ENCODE peak calls at places on chromosomes 11 and 22, in nine cellular contexts. G is cardiac muscle cell, K is GM23248, D is fibroblast of lung, S is spleen, U is neural progenitor cell, F is transverse colon, Z is neuronal stem cell, A is adrenal gland. Y is an unnamed sample. For H3K4me1, the result is how much of the 10 kb centered on the place peaks cover.

GRCh38 chr22:32080904-32081303 is 37.8 kb downstream of the SLC5A1 start:
- DNase-seq in S (no peak), G (peak), D (peak), U (peak), Z (peak), F (peak), A (peak), K (peak), Y (no peak)

GRCh38 chr11:64164392-64165312 is 1.3 kb downstream of the MACROD1 start:
- DNase-seq in Z (no peak), K (peak), D (no peak), F (peak), S (no peak), U (peak), G (peak), A (no peak), Y (no peak)

GRCh38 chr11:123195182-123196059 is at the start of gene CLMP:
- DNase-seq in K (peak), G (peak), S (no peak), D (peak), A (peak), U (peak), Z (no peak), F (peak), Y (peak)

GRCh38 chr11:32659672-32660071 is 76.0 kb downstream of the EIF3M start:
- DNase-seq in A (no peak), F (no peak), K (peak), Z (no peak), D (no peak), S (no peak), U (no peak), G (no peak), Y (no peak)

GRCh38 chr22:24730864-24731263 is 43.7 kb downstream of the PIWIL3 start:
- DNase-seq in F (no peak), G (no peak), K (no peak), A (no peak), Z (no peak), U (peak), D (no peak), S (no peak), Y (no peak)

GRCh38 chr22:30689622-30690021 is 5.1 kb upstream of the OSBP2 start:
- DNase-seq in U (no peak), Z (no peak), A (no peak), D (no peak), S (no peak), K (no peak), F (no peak), G (no peak), Y (no peak)

GRCh38 chr22:33883561-33883960 is 36.7 kb downstream of the LARGE1 start:
- DNase-seq in D (no peak), K (no peak), G (no peak), A (no peak), F (no peak), Z (no peak), U (no peak), S (no peak), Y (no peak)

GRCh38 chr11:88603499-88603898 is 266.0 kb upstream of the CTSC start:
- DNase-seq in K (peak), A (no peak), U (no peak), G (no peak), S (no peak), F (no peak), D (peak), Z (no peak), Y (no peak)

GRCh38 chr11:130144129-130144528 is 15.5 kb upstream of the ST14 start:
- DNase-seq in Z (no peak), D (no peak), S (no peak), A (no peak), K (no peak), U (no peak), G (no peak), F (peak), Y (no peak)

GRCh38 chr11:93034640-93035039 is 65.2 kb downstream of the MTNR1B start:
- DNase-seq in A (no peak), F (no peak), U (no peak), K (no peak), S (no peak), G (no peak), Z (no peak), D (no peak), Y (no peak)

GRCh38 chr22:21100149-21101032 is 54.6 kb downstream of the LRRC74B start:
- DNase-seq in Z (no peak), D (no peak), F (no peak), U (no peak), K (peak), G (no peak), A (no peak), S (no peak), Y (no peak)

GRCh38 chr11:27864046-27865025 is 164.1 kb upstream of the BDNF start:
- DNase-seq in K (no peak), D (no peak), A (no peak), U (peak), Z (peak), F (peak), G (no peak), S (no peak), Y (no peak)

GRCh38 chr22:39710380-39711117 is 140.0 kb downstream of the CACNA1I start:
- DNase-seq in A (peak), D (peak), G (no peak), Z (no peak), S (no peak), F (no peak), K (no peak), U (no peak), Y (no peak)

GRCh38 chr22:22099833-22100812 is 117.5 kb upstream of the TOP3B start:
- DNase-seq in A (no peak), U (peak), S (no peak), Z (no peak), D (no peak), K (peak), G (no peak), F (no peak), Y (no peak)

GRCh38 chr22:39996732-39997131 is 2.0 kb downstream of the FAM83F start:
- DNase-seq in G (no peak), F (no peak), K (no peak), D (no peak), S (no peak), U (no peak), A (no peak), Z (no peak), Y (no peak)

GRCh38 chr11:35683728-35684339 is 21.3 kb downstream of the TRIM44 start:
- DNase-seq in D (peak), F (no peak), S (no peak), A (no peak), U (no peak), Z (no peak), K (peak), G (no peak), Y (no peak)

GRCh38 chr11:102220728-102221467 is 96.4 kb upstream of the BIRC3 start:
- DNase-seq in Z (no peak), S (no peak), K (peak), F (no peak), G (no peak), A (no peak), U (no peak), D (peak), Y (no peak)

GRCh38 chr11:14916403-14916802 is 24.4 kb upstream of the CYP2R1 start:
- DNase-seq in G (no peak), Z (no peak), D (no peak), S (no peak), U (no peak), A (no peak), K (no peak), F (no peak), Y (no peak)

GRCh38 chr11:93652161-93652597 is 9.3 kb upstream of the CEP295 start:
- DNase-seq in K (peak), Z (peak), G (peak), S (no peak), U (peak), A (peak), D (peak), F (no peak), Y (no peak)

GRCh38 chr11:67404515-67405195 is 772 bp downstream of the TBC1D10C start:
- DNase-seq in Z (no peak), S (peak), A (no peak), D (no peak), K (no peak), F (no peak), U (no peak), G (no peak), Y (no peak)

GRCh38 chr22:24592846-24593809 is at the start of gene LRRC75B:
- DNase-seq in A (peak), G (peak), D (peak), S (peak), F (peak), Z (peak), U (peak), K (peak), Y (peak)

GRCh38 chr11:79670846-79671245 is 230.0 kb upstream of the TENM4 start:
- DNase-seq in U (no peak), A (no peak), G (no peak), K (no peak), D (no peak), S (no peak), Z (no peak), F (no peak), Y (no peak)

GRCh38 chr22:31097941-31098632 is 9.3 kb downstream of the SELENOM start:
- DNase-seq in U (no peak), A (no peak), S (no peak), F (no peak), K (no peak), G (no peak), D (no peak), Z (no peak), Y (no peak)

GRCh38 chr22:37222440-37222971 is 10.2 kb upstream of the SSTR3 start:
- DNase-seq in G (no peak), K (no peak), U (no peak), Z (no peak), A (no peak), F (peak), D (no peak), S (peak), Y (no peak)

GRCh38 chr11:128271401-128271800 is 316.0 kb downstream of the ETS1 start:
- DNase-seq in A (no peak), Z (no peak), K (no peak), D (no peak), S (no peak), U (no peak), G (no peak), F (no peak), Y (no peak)

GRCh38 chr22:30305519-30305905 is 16.2 kb upstream of the CASTOR1 start:
- DNase-seq in G (no peak), D (no peak), U (no peak), F (peak), S (peak), Z (no peak), K (peak), A (peak), Y (no peak)

GRCh38 chr11:60589611-60590010 is 74.4 kb downstream of the MS4A13 start:
- DNase-seq in F (no peak), S (no peak), U (no peak), G (no peak), A (no peak), Z (no peak), K (no peak), D (no peak), Y (no peak)

GRCh38 chr22:43749473-43749872 is 62.6 kb downstream of the EFCAB6 start:
- DNase-seq in Z (no peak), A (no peak), S (no peak), G (no peak), U (peak), K (no peak), D (no peak), F (no peak), Y (no peak)

GRCh38 chr11:114059984-114060401 is 482 bp downstream of the ZBTB16 start:
- DNase-seq in S (no peak), G (peak), K (peak), Z (no peak), F (peak), D (peak), A (peak), U (peak), Y (no peak)

GRCh38 chr11:71106671-71107070 is 145.7 kb downstream of the SHANK2 start:
- DNase-seq in S (peak), F (no peak), G (no peak), D (no peak), U (no peak), Z (no peak), A (no peak), K (no peak), Y (no peak)

GRCh38 chr11:103944251-103944944 is 92.0 kb upstream of the DDI1 start:
- DNase-seq in U (no peak), S (no peak), D (no peak), G (no peak), K (no peak), A (no peak), F (no peak), Z (no peak), Y (no peak)

GRCh38 chr22:39289445-39290247 is 29.8 kb downstream of the RPL3 start:
- DNase-seq in U (no peak), K (no peak), A (no peak), F (no peak), D (no peak), S (peak), G (no peak), Z (no peak), Y (no peak)

GRCh38 chr11:111934301-111934700 is 2.8 kb upstream of the DIXDC1 start:
- DNase-seq in G (no peak), D (no peak), Z (no peak), A (no peak), F (no peak), U (no peak), K (no peak), S (no peak), Y (peak)

GRCh38 chr11:60974726-60975125 is 3.2 kb downstream of the CD6 start:
- DNase-seq in S (no peak), A (no peak), F (no peak), K (no peak), U (no peak), D (no peak), Z (no peak), G (no peak), Y (no peak)

GRCh38 chr22:33864723-33865130 is 55.5 kb downstream of the LARGE1 start:
- DNase-seq in Z (no peak), K (peak), S (no peak), D (peak), G (no peak), F (peak), U (no peak), A (no peak), Y (no peak)

GRCh38 chr11:46108752-46109151 is 12.5 kb downstream of the PHF21A start:
- DNase-seq in A (no peak), G (no peak), U (no peak), K (no peak), S (no peak), F (no peak), Z (no peak), D (no peak), Y (no peak)
- H3K27ac ChIP-seq in A (no peak), G (no peak), U (no peak), K (no peak), S (no peak), F (no peak), Z (no peak), D (no peak), Y (no peak)

DNA sequence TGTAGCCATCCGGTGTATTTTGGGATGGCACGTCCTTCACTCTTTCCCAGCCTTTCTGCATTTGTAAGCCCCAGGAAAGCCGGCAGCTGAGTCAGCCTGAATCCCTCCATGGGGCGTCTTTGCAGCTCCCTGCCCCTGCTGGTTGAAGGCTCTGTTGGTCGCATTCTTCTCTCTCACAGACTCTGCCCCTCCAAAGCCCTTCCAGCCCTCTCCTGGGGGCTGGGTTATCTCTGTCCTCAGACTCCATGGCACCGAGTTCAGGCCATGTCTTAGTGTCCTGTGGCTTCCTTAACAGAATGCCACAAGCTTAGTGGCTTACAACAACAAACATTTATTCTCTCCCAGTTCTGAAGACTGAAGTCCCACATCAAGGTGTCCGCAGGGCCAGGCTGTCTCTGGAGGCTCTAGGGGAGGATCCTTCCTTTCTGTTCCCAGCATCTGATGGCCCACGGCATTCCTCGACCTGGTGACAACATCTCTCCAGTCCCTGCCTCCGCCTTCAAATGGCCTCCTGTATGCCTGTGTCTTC is 62.2 kb downstream of the BCR start:
- DNase-seq in K (no peak), U (peak), A (no peak), S (no peak), G (peak), D (no peak), Z (peak), F (no peak), Y (no peak)
- H3K4me3 ChIP-seq in K (no peak), U (peak), A (no peak), S (no peak), G (no peak), D (no peak), Z (no peak), F (no peak), Y (no peak)

GRCh38 chr11:1504164-1504563 is 17.6 kb upstream of the MOB2 start:
- DNase-seq in G (no peak), K (no peak), A (no peak), F (no peak), S (no peak), D (no peak), Z (no peak), U (no peak), Y (no peak)
- H3K4me1 ChIP-seq in G (under half), K (under half), A (under half), F (under half), S (under half), D (under half), Z (under half), U (under half), Y (under half)

GRCh38 chr11:75691804-75692203 is 23.0 kb upstream of the MAP6 start:
- DNase-seq in D (no peak), Z (no peak), U (no peak), G (no peak), F (no peak), K (no peak), S (no peak), A (no peak), Y (no peak)
- H3K27ac ChIP-seq in D (no peak), Z (no peak), U (no peak), G (no peak), F (no peak), K (no peak), S (no peak), A (no peak), Y (no peak)

DNA sequence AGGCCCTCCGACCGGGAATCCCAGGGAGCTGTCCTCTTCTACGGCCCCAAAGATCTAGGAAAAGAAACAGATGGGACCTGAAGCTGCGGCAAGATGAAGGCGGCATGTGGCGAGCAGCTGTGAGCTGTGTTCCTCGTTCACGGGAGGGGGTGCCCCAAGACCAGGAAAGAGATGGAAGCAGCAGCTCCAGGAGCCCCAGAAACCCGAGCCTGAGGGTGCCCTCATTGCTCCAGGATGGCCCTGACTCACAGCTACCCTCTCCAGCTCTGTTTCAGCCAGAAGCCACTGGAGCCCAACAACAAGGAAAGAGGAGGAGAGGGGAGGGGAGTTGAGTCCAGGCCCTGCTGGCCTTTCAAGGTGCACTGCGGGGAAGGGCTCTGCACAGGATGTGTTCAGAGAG is 23.7 kb upstream of the NAP1L4 start:
- DNase-seq in S (no peak), U (no peak), G (no peak), A (no peak), Z (no peak), K (peak), F (no peak), D (no peak), Y (no peak)
- H3K4me3 ChIP-seq in S (no peak), U (no peak), G (no peak), A (no peak), Z (no peak), K (no peak), F (no peak), D (no peak), Y (no peak)

DNA sequence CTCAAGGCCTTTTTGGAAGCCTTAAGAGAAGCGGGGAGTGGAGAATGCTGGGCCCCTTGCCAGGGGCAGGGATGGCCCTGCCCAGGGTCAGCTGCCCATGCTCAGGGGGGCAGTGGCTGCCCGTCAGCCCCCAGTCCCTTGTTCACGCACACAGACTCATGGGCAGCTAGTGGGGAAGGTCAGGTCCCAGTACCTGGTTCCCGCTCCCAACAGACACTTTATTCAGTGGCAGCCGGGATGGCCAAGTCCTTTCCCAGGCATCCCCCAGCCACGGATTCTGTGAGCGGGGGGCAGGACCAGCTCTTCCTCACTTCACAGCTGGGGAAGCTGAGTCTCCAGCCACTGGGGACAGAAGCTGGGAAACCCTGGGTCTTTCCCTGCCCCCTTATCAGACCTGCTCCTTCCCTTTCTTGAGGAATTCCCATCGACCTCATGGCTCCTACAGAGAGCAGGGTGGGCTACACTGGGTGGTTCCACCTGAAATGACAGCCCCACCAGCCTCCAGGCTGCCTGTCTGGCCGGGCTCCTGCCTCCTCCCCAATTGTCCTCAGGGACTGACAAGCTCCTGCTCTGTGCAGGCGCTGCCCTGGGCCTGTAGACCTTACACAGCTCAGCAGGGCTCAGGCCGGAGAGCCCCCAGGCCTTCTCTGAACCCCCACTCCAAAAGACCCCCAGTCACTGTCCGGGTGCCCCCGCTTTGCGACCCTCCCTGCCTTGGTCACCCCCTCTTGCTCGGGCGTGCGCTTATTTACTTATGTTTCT is 61.0 kb upstream of the FGF3 start:
- DNase-seq in D (no peak), A (no peak), U (no peak), S (peak), K (no peak), G (no peak), F (no peak), Z (no peak), Y (no peak)
- H3K4me1 ChIP-seq in D (under half), A (under half), U (under half), S (under half), K (under half), G (under half), F (under half), Z (under half), Y (under half)

GRCh38 chr11:108467091-108467823 is at the start of gene C11orf65:
- DNase-seq in A (peak), S (peak), D (peak), K (peak), Z (peak), G (peak), F (peak), U (peak), Y (peak)

DNA sequence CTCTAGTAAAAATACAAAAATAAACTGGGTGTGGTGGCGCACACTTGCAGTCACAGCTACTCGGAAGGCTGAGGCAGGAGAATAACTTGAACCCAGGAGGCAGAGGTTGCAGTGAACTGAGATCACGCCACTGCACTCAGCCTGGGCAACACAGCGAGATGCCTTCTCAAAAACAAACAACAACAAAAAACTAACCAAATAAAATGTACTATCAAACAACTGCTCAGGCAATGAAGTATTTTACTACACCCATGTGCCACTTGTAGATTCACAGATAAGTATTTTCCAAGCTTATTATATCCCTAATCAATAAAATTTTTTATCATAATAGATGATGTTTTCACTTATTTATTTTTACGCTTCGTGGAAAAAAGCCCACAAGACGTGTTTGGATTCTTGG is 924 bp downstream of the C11orf65 start:
- DNase-seq in F (peak), G (no peak), K (no peak), A (no peak), S (no peak), D (no peak), U (no peak), Z (no peak), Y (no peak)
- H3K27ac ChIP-seq in F (peak), G (peak), K (peak), A (peak), S (peak), D (peak), U (peak), Z (no peak), Y (peak)

GRCh38 chr22:19406281-19406811 is 25.2 kb downstream of the HIRA start:
- DNase-seq in S (no peak), F (no peak), U (no peak), D (no peak), K (no peak), G (no peak), Z (no peak), A (no peak), Y (no peak)
- H3K4me3 ChIP-seq in S (no peak), F (no peak), U (no peak), D (no peak), K (no peak), G (no peak), Z (no peak), A (no peak), Y (no peak)

Y was measured in ascending aorta.